ENCODE peak calls at places on chromosomes 3 and 15, in ten cellular contexts. One of them, this sample, is unnamed.
A peak's percentile ranks its signal among the peaks of the same experiment; 100 is the strongest.

GRCh38 chr15:24633082-24633481 is 42.5 kb upstream of the NPAP1 start:
- DNase-seq in spleen: no peak
- DNase-seq in breast epithelium: no peak
- DNase-seq in HL-60: no peak
- DNase-seq in transverse colon: no peak
- DNase-seq in GM12891: no peak
- DNase-seq in endothelial cell of umbilical vein: no peak
- DNase-seq in vagina: no peak
- DNase-seq in HCT116: no peak
- DNase-seq in GM12892: no peak
- DNase-seq in this sample: no peak

GRCh38 chr3:138440137-138440536 is 5.7 kb downstream of the ESYT3 start:
- DNase-seq in GM12892: no peak
- DNase-seq in HL-60: no peak
- DNase-seq in transverse colon: no peak
- DNase-seq in GM12891: no peak
- DNase-seq in spleen: no peak
- DNase-seq in HCT116: no peak
- DNase-seq in endothelial cell of umbilical vein: no peak
- DNase-seq in breast epithelium: no peak
- DNase-seq in vagina: no peak
- DNase-seq in this sample: no peak

GRCh38 chr15:27170866-27171265 is 199.9 kb downstream of the GABRG3 start:
- DNase-seq in spleen: no peak
- DNase-seq in transverse colon: no peak
- DNase-seq in vagina: no peak
- DNase-seq in HL-60: no peak
- DNase-seq in breast epithelium: no peak
- DNase-seq in endothelial cell of umbilical vein: no peak
- DNase-seq in GM12891: no peak
- DNase-seq in GM12892: no peak
- DNase-seq in HCT116: no peak
- DNase-seq in this sample: no peak

GRCh38 chr15:39555885-39556284 is 25.0 kb upstream of the THBS1 start:
- DNase-seq in vagina: no peak
- DNase-seq in breast epithelium: no peak
- DNase-seq in HL-60: no peak
- DNase-seq in transverse colon: no peak
- DNase-seq in spleen: no peak
- DNase-seq in HCT116: no peak
- DNase-seq in endothelial cell of umbilical vein: no peak
- DNase-seq in GM12891: no peak
- DNase-seq in GM12892: no peak
- DNase-seq in this sample: no peak

GRCh38 chr3:53079147-53079546 is 33.3 kb upstream of the SFMBT1 start:
- DNase-seq in GM12891: no peak
- DNase-seq in HL-60: no peak
- DNase-seq in HCT116: no peak
- DNase-seq in endothelial cell of umbilical vein: no peak
- DNase-seq in breast epithelium: peak; percentile 39
- DNase-seq in vagina: no peak
- DNase-seq in GM12892: no peak
- DNase-seq in spleen: peak; percentile 41
- DNase-seq in transverse colon: no peak
- DNase-seq in this sample: no peak

GRCh38 chr3:53151870-53152269 is 9.1 kb upstream of the PRKCD start:
- DNase-seq in GM12892: no peak
- DNase-seq in transverse colon: no peak
- DNase-seq in endothelial cell of umbilical vein: no peak
- DNase-seq in spleen: no peak
- DNase-seq in breast epithelium: no peak
- DNase-seq in HL-60: no peak
- DNase-seq in vagina: no peak
- DNase-seq in GM12891: no peak
- DNase-seq in HCT116: no peak
- DNase-seq in this sample: no peak

GRCh38 chr3:108157275-108157674 is 64.9 kb downstream of the IFT57 start:
- DNase-seq in transverse colon: no peak
- DNase-seq in endothelial cell of umbilical vein: no peak
- DNase-seq in vagina: no peak
- DNase-seq in GM12892: no peak
- DNase-seq in HCT116: no peak
- DNase-seq in HL-60: no peak
- DNase-seq in GM12891: no peak
- DNase-seq in breast epithelium: no peak
- DNase-seq in spleen: no peak
- DNase-seq in this sample: no peak

GRCh38 chr3:114639171-114639570 is 345.3 kb downstream of the TIGIT start:
- DNase-seq in transverse colon: no peak
- DNase-seq in breast epithelium: no peak
- DNase-seq in GM12892: no peak
- DNase-seq in endothelial cell of umbilical vein: no peak
- DNase-seq in spleen: no peak
- DNase-seq in HL-60: no peak
- DNase-seq in GM12891: no peak
- DNase-seq in HCT116: no peak
- DNase-seq in vagina: no peak
- DNase-seq in this sample: no peak

GRCh38 chr3:34938784-34939183 is 700.5 kb upstream of the ARPP21 start:
- DNase-seq in GM12892: no peak
- DNase-seq in GM12891: no peak
- DNase-seq in HL-60: no peak
- DNase-seq in HCT116: no peak
- DNase-seq in breast epithelium: no peak
- DNase-seq in transverse colon: no peak
- DNase-seq in spleen: no peak
- DNase-seq in vagina: no peak
- DNase-seq in endothelial cell of umbilical vein: no peak
- DNase-seq in this sample: no peak

GRCh38 chr3:53819163-53819868 is 26.9 kb downstream of the CHDH start:
- DNase-seq in transverse colon: no peak
- DNase-seq in GM12892: no peak
- DNase-seq in spleen: peak; percentile 56
- DNase-seq in HCT116: no peak
- DNase-seq in endothelial cell of umbilical vein: no peak
- DNase-seq in GM12891: no peak
- DNase-seq in breast epithelium: no peak
- DNase-seq in vagina: no peak
- DNase-seq in HL-60: no peak
- DNase-seq in this sample: peak; percentile 11

GRCh38 chr15:36501063-36501678 is 78.3 kb upstream of the CDIN1 start:
- DNase-seq in GM12891: peak; percentile 5
- DNase-seq in spleen: no peak
- DNase-seq in GM12892: no peak
- DNase-seq in endothelial cell of umbilical vein: peak; percentile 69
- DNase-seq in HL-60: peak; percentile 2
- DNase-seq in HCT116: peak; percentile 69
- DNase-seq in breast epithelium: no peak
- DNase-seq in vagina: no peak
- DNase-seq in transverse colon: no peak
- DNase-seq in this sample: no peak

GRCh38 chr3:177620073-177620472 is 422.8 kb upstream of the TBL1XR1 start:
- DNase-seq in transverse colon: no peak
- DNase-seq in breast epithelium: no peak
- DNase-seq in GM12892: no peak
- DNase-seq in HCT116: no peak
- DNase-seq in spleen: no peak
- DNase-seq in endothelial cell of umbilical vein: no peak
- DNase-seq in vagina: no peak
- DNase-seq in HL-60: no peak
- DNase-seq in GM12891: no peak
- DNase-seq in this sample: no peak

GRCh38 chr3:177615015-177615414 is 417.7 kb upstream of the TBL1XR1 start:
- DNase-seq in spleen: no peak
- DNase-seq in breast epithelium: peak; percentile 60
- DNase-seq in vagina: no peak
- DNase-seq in transverse colon: peak; percentile 54
- DNase-seq in HCT116: no peak
- DNase-seq in endothelial cell of umbilical vein: peak; percentile 90
- DNase-seq in GM12891: no peak
- DNase-seq in GM12892: no peak
- DNase-seq in HL-60: peak; percentile 27
- DNase-seq in this sample: peak; percentile 77

GRCh38 chr3:177622982-177623617 is 425.8 kb upstream of the TBL1XR1 start:
- DNase-seq in transverse colon: no peak
- DNase-seq in GM12892: no peak
- DNase-seq in vagina: no peak
- DNase-seq in spleen: no peak
- DNase-seq in endothelial cell of umbilical vein: no peak
- DNase-seq in HL-60: no peak
- DNase-seq in HCT116: no peak
- DNase-seq in GM12891: no peak
- DNase-seq in breast epithelium: no peak
- DNase-seq in this sample: no peak

GRCh38 chr3:177622520-177622919 is 425.2 kb upstream of the TBL1XR1 start:
- DNase-seq in GM12892: no peak
- DNase-seq in transverse colon: no peak
- DNase-seq in vagina: no peak
- DNase-seq in HL-60: no peak
- DNase-seq in endothelial cell of umbilical vein: peak; percentile 68
- DNase-seq in spleen: no peak
- DNase-seq in GM12891: no peak
- DNase-seq in breast epithelium: no peak
- DNase-seq in HCT116: no peak
- DNase-seq in this sample: no peak

GRCh38 chr3:177618873-177619771 is 421.8 kb upstream of the TBL1XR1 start:
- DNase-seq in spleen: no peak
- DNase-seq in GM12891: no peak
- DNase-seq in vagina: no peak
- DNase-seq in GM12892: no peak
- DNase-seq in endothelial cell of umbilical vein: peak; percentile 71
- DNase-seq in transverse colon: no peak
- DNase-seq in HL-60: no peak
- DNase-seq in breast epithelium: no peak
- DNase-seq in HCT116: no peak
- DNase-seq in this sample: no peak
- TF ChIP-seq POLR2AphosphoS5 in spleen: no peak
- TF ChIP-seq POLR2AphosphoS5 in GM12891: no peak
- TF ChIP-seq POLR2AphosphoS5 in vagina: no peak
- TF ChIP-seq POLR2AphosphoS5 in GM12892: no peak
- TF ChIP-seq POLR2AphosphoS5 in endothelial cell of umbilical vein: no peak
- TF ChIP-seq POLR2AphosphoS5 in transverse colon: no peak
- TF ChIP-seq POLR2AphosphoS5 in HL-60: no peak
- TF ChIP-seq POLR2AphosphoS5 in breast epithelium: no peak
- TF ChIP-seq POLR2AphosphoS5 in HCT116: no peak
- TF ChIP-seq POLR2AphosphoS5 in this sample: no peak

GRCh38 chr3:56682458-56683121 is 475 bp downstream of the TASOR start:
- DNase-seq in GM12891: peak; percentile 40
- DNase-seq in spleen: peak; percentile 95
- DNase-seq in transverse colon: peak; percentile 80
- DNase-seq in vagina: no peak
- DNase-seq in GM12892: peak; percentile 48
- DNase-seq in endothelial cell of umbilical vein: peak; percentile 76
- DNase-seq in HCT116: no peak
- DNase-seq in HL-60: peak; percentile 36
- DNase-seq in breast epithelium: peak; percentile 72
- DNase-seq in this sample: peak; percentile 74

GRCh38 chr3:56677286-56677685 is 5.8 kb downstream of the TASOR start:
- DNase-seq in spleen: no peak
- DNase-seq in vagina: no peak
- DNase-seq in transverse colon: no peak
- DNase-seq in endothelial cell of umbilical vein: no peak
- DNase-seq in breast epithelium: no peak
- DNase-seq in HCT116: no peak
- DNase-seq in GM12891: no peak
- DNase-seq in HL-60: no peak
- DNase-seq in GM12892: no peak
- DNase-seq in this sample: no peak

GRCh38 chr3:56681963-56682457 is 1.1 kb downstream of the TASOR start:
- DNase-seq in HCT116: no peak
- DNase-seq in transverse colon: no peak
- DNase-seq in spleen: no peak
- DNase-seq in GM12892: no peak
- DNase-seq in HL-60: no peak
- DNase-seq in breast epithelium: no peak
- DNase-seq in vagina: no peak
- DNase-seq in endothelial cell of umbilical vein: no peak
- DNase-seq in GM12891: no peak
- DNase-seq in this sample: no peak

GRCh38 chr3:56683122-56683817 is at the start of gene TASOR:
- DNase-seq in vagina: no peak
- DNase-seq in HL-60: peak; percentile 69
- DNase-seq in endothelial cell of umbilical vein: peak; percentile 75
- DNase-seq in transverse colon: peak; percentile 86
- DNase-seq in HCT116: no peak
- DNase-seq in GM12891: peak; percentile 87
- DNase-seq in spleen: peak; percentile 96
- DNase-seq in GM12892: peak; percentile 84
- DNase-seq in breast epithelium: peak; percentile 77
- DNase-seq in this sample: peak; percentile 87

DNA sequence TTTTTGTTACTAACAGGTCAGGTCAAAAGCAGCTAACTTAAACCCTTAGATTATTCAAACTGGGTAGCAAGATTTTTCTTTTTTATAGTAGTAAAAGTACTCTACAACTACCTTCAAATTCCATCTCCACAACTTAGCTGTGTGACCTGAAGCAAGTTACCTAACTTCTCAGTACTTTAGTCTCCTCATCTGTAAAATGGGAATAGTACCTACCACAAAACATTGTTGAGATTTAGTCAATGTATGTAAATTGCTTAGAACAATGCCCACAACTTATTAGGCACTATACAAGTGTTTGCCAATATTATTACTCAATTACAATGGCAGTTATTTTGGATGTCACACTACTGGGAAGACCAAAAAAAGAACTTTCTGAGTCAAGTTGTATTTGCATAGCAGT is 3.0 kb downstream of the TASOR start:
- DNase-seq in spleen: no peak
- DNase-seq in GM12892: no peak
- DNase-seq in HL-60: no peak
- DNase-seq in breast epithelium: no peak
- DNase-seq in HCT116: no peak
- DNase-seq in vagina: no peak
- DNase-seq in endothelial cell of umbilical vein: no peak
- DNase-seq in GM12891: no peak
- DNase-seq in transverse colon: no peak
- DNase-seq in this sample: no peak
- TF ChIP-seq POLR2AphosphoS5 in spleen: no peak
- TF ChIP-seq POLR2AphosphoS5 in GM12892: no peak
- TF ChIP-seq POLR2AphosphoS5 in HL-60: no peak
- TF ChIP-seq POLR2AphosphoS5 in breast epithelium: no peak
- TF ChIP-seq POLR2AphosphoS5 in HCT116: no peak
- TF ChIP-seq POLR2AphosphoS5 in vagina: no peak
- TF ChIP-seq POLR2AphosphoS5 in endothelial cell of umbilical vein: no peak
- TF ChIP-seq POLR2AphosphoS5 in GM12891: no peak
- TF ChIP-seq POLR2AphosphoS5 in transverse colon: no peak
- TF ChIP-seq POLR2AphosphoS5 in this sample: no peak

GRCh38 chr15:60830479-60830878 is 351.5 kb upstream of the ICE2 start:
- DNase-seq in HCT116: no peak
- DNase-seq in spleen: no peak
- DNase-seq in HL-60: no peak
- DNase-seq in breast epithelium: no peak
- DNase-seq in transverse colon: no peak
- DNase-seq in vagina: no peak
- DNase-seq in GM12891: no peak
- DNase-seq in endothelial cell of umbilical vein: no peak
- DNase-seq in GM12892: no peak
- DNase-seq in this sample: no peak
- TF ChIP-seq POLR2AphosphoS5 in HCT116: no peak
- TF ChIP-seq POLR2AphosphoS5 in spleen: no peak
- TF ChIP-seq POLR2AphosphoS5 in HL-60: no peak
- TF ChIP-seq POLR2AphosphoS5 in breast epithelium: no peak
- TF ChIP-seq POLR2AphosphoS5 in transverse colon: no peak
- TF ChIP-seq POLR2AphosphoS5 in vagina: no peak
- TF ChIP-seq POLR2AphosphoS5 in GM12891: no peak
- TF ChIP-seq POLR2AphosphoS5 in endothelial cell of umbilical vein: no peak
- TF ChIP-seq POLR2AphosphoS5 in GM12892: no peak
- TF ChIP-seq POLR2AphosphoS5 in this sample: no peak

GRCh38 chr3:124560406-124561215 is 169.6 kb upstream of the UMPS start:
- DNase-seq in HL-60: no peak
- DNase-seq in HCT116: no peak
- DNase-seq in GM12892: no peak
- DNase-seq in GM12891: no peak
- DNase-seq in transverse colon: no peak
- DNase-seq in spleen: no peak
- DNase-seq in endothelial cell of umbilical vein: no peak
- DNase-seq in vagina: no peak
- DNase-seq in breast epithelium: no peak
- DNase-seq in this sample: no peak
- TF ChIP-seq POLR2AphosphoS5 in HL-60: no peak
- TF ChIP-seq POLR2AphosphoS5 in HCT116: no peak
- TF ChIP-seq POLR2AphosphoS5 in GM12892: no peak
- TF ChIP-seq POLR2AphosphoS5 in GM12891: no peak
- TF ChIP-seq POLR2AphosphoS5 in transverse colon: no peak
- TF ChIP-seq POLR2AphosphoS5 in spleen: no peak
- TF ChIP-seq POLR2AphosphoS5 in endothelial cell of umbilical vein: no peak
- TF ChIP-seq POLR2AphosphoS5 in vagina: no peak
- TF ChIP-seq POLR2AphosphoS5 in breast epithelium: no peak
- TF ChIP-seq POLR2AphosphoS5 in this sample: no peak

This sample was measured in stomach.